ENCODE peak calls at places on chromosome 5, in five cellular contexts. Y, S, F, U and N are unnamed samples.

GRCh38 chr5:43020294-43020711 is 19.8 kb downstream of the ANXA2R start:
- DNase-seq in S (no peak), Y (no peak), F (peak), U (no peak), N (no peak)

GRCh38 chr5:119336262-119336661 is 19.6 kb upstream of the TNFAIP8 start:
- DNase-seq in S (no peak), Y (no peak), F (no peak), U (no peak), N (no peak)

GRCh38 chr5:145801195-145801594 is 33.9 kb downstream of the PRELID2 start:
- DNase-seq in F (no peak), U (no peak), S (no peak), Y (no peak), N (no peak)

GRCh38 chr5:68505917-68506860 is 290.6 kb downstream of the PIK3R1 start:
- DNase-seq in F (peak), S (no peak), U (peak), Y (no peak), N (no peak)

GRCh38 chr5:177194278-177194677 is 60.7 kb downstream of the NSD1 start:
- DNase-seq in U (no peak), Y (no peak), F (peak), S (peak), N (no peak)

GRCh38 chr5:139765409-139766217 is 30.0 kb upstream of the PSD2 start:
- DNase-seq in S (peak), Y (peak), U (peak), F (peak), N (peak)

GRCh38 chr5:58156354-58156753 is 303.5 kb downstream of the PLK2 start:
- DNase-seq in Y (no peak), U (no peak), S (no peak), F (peak), N (no peak)

GRCh38 chr5:177089146-177089545 is 2.4 kb downstream of the FGFR4 start:
- DNase-seq in U (peak), F (no peak), Y (peak), S (peak), N (no peak)

GRCh38 chr5:31638748-31639418 is at the start of gene PDZD2:
- DNase-seq in Y (peak), F (peak), S (peak), U (peak), N (peak)

GRCh38 chr5:95798048-95798447 is 24.5 kb downstream of the GLRX start:
- DNase-seq in F (no peak), Y (no peak), S (no peak), U (no peak), N (no peak)

GRCh38 chr5:173557123-173557903 is 59.1 kb downstream of the BOD1 start:
- DNase-seq in U (no peak), F (peak), Y (no peak), S (no peak), N (no peak)

GRCh38 chr5:99771296-99771695 is 763.9 kb upstream of the FAM174A start:
- DNase-seq in F (no peak), S (no peak), U (no peak), Y (no peak), N (no peak)

GRCh38 chr5:170648546-170648945 is 135.0 kb upstream of the GABRP start:
- DNase-seq in S (no peak), F (peak), Y (no peak), U (no peak), N (no peak)

GRCh38 chr5:122220498-122220897 is 91.2 kb downstream of the ZNF474 start:
- DNase-seq in Y (no peak), U (no peak), S (peak), F (no peak), N (peak)

GRCh38 chr5:122756263-122756911 is 18.5 kb upstream of the SNX2 start:
- DNase-seq in Y (no peak), F (peak), S (no peak), U (no peak), N (no peak)

GRCh38 chr5:59829389-59829788 is 64.1 kb downstream of the PDE4D start:
- DNase-seq in Y (no peak), F (peak), U (no peak), S (no peak), N (no peak)

GRCh38 chr5:58188287-58188651 is 271.6 kb downstream of the PLK2 start:
- DNase-seq in S (peak), U (no peak), F (peak), Y (no peak), N (no peak)

GRCh38 chr5:151157426-151158286 is at the start of gene ANXA6:
- DNase-seq in F (peak), U (peak), Y (peak), S (peak), N (peak)
- TF ChIP-seq POLR2A in F (peak), U (peak), Y (peak), S (peak), N (peak)

DNA sequence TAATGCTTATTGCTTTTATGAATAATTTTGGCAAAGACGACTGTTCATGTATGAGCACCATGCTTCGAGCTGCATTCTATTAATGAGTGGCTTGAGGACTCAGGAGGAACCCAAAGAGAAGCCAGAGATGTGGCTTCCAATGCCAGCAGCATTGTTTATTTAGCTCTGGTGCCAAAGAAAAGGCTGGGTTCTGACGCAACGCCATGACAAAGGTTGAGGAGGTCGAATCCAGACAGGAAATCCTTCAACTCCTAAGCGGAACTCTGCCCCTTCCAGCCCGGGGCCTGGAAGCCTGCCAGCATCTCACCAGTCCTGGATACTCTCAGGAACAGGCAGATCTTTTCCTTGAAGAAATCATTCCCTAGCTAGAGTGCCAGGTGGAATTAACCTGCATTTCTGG is 104.4 kb downstream of the ARHGAP26 start:
- DNase-seq in Y (peak), S (peak), U (peak), F (no peak), N (peak)
- H3K27ac ChIP-seq in Y (peak), S (no peak), U (no peak), F (no peak), N (peak)

DNA sequence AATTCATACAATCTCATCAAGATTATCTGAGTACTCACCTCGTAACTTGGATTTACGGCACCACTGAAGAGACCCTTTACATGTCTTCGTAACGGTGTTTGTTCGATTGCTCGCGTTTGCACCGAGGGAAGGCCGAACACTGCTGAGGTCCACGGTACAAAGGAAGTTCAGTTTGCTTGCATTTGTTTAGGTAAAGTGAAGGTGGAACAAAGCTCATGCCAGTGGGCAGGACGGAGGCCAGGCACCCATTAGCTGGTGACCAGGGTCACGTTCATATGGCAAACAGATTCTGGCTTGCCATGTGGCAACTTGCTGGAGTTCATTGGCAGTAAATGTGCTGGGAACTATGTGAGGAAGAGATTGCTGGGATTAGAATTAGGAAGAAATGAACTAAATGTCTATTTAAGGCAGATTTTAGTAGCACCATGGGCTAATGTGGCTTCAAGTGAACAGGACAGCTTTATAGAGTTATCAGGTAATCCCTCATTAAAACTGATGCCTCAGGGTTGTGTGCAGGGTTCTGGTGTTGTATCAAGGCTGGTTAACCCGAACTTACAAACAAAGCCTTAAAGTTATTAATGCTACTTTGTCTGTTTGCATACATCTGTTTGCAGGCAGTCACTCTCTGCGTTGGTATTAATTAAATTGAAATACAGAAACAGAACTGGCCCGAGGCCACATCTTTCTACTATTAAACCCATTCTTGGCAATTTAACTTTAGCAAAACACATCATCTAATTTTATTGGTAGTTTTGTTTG is 164.6 kb downstream of the MACROH2A1 start:
- DNase-seq in S (no peak), U (no peak), Y (no peak), F (no peak), N (no peak)
- H3K4me3 ChIP-seq in S (no peak), U (no peak), Y (no peak), F (no peak), N (no peak)

GRCh38 chr5:138032572-138033274 is at the start of gene FAM13B:
- DNase-seq in S (peak), Y (peak), U (peak), F (peak), N (peak)
- TF ChIP-seq POLR2A in S (peak), Y (peak), U (peak), F (peak), N (peak)